ENCODE peak calls at places on chromosomes 2 and 18, in ten cellular contexts. W, P, V, F, Y, D, R, L, S and Z are unnamed samples.

GRCh38 chr2:55231546-55232083 is 478 bp downstream of the CLHC1 start:
- DNase-seq in W (no peak), P (no peak), V (no peak), F (no peak), Y (no peak), D (no peak), R (no peak), L (no peak), S (peak), Z (no peak)

GRCh38 chr18:12417687-12418086 is 10.0 kb downstream of the PRELID3A start:
- DNase-seq in W (no peak), P (no peak), V (no peak), F (no peak), Y (no peak), D (no peak), R (no peak), L (no peak), S (no peak), Z (no peak)

GRCh38 chr2:207331674-207332073 is 165.9 kb upstream of the KLF7 start:
- DNase-seq in W (no peak), P (no peak), V (no peak), F (no peak), Y (no peak), D (no peak), R (no peak), L (no peak), S (no peak), Z (no peak)

GRCh38 chr2:112690853-112691390 is 29.9 kb upstream of the NT5DC4 start:
- DNase-seq in W (peak), P (peak), V (peak), F (peak), Y (peak), D (peak), R (peak), L (peak), S (peak), Z (no peak)

GRCh38 chr2:127176371-127177311 is 43.5 kb downstream of the CYP27C1 start:
- DNase-seq in W (no peak), P (no peak), V (no peak), F (no peak), Y (no peak), D (peak), R (no peak), L (peak), S (peak), Z (no peak)

GRCh38 chr2:29223851-29224692 is 108.9 kb downstream of the CLIP4 start:
- DNase-seq in W (no peak), P (no peak), V (no peak), F (no peak), Y (no peak), D (no peak), R (no peak), L (peak), S (peak), Z (no peak)

GRCh38 chr2:234986346-234986745 is 34.5 kb downstream of the SH3BP4 start:
- DNase-seq in W (no peak), P (no peak), V (no peak), F (no peak), Y (no peak), D (no peak), R (no peak), L (no peak), S (no peak), Z (no peak)

GRCh38 chr2:232316382-232317190 is 62.0 kb upstream of the ALPP start:
- DNase-seq in W (no peak), P (no peak), V (no peak), F (no peak), Y (no peak), D (no peak), R (no peak), L (no peak), S (no peak), Z (no peak)

GRCh38 chr2:195961873-195962272 is 106.8 kb downstream of the DNAH7 start:
- DNase-seq in W (no peak), P (peak), V (no peak), F (no peak), Y (no peak), D (no peak), R (no peak), L (no peak), S (no peak), Z (no peak)

GRCh38 chr2:221109552-221109951 is 462.6 kb downstream of the EPHA4 start:
- DNase-seq in W (no peak), P (no peak), V (no peak), F (no peak), Y (no peak), D (no peak), R (no peak), L (no peak), S (peak), Z (no peak)

GRCh38 chr2:171475979-171476378 is 42.0 kb downstream of the DCAF17 start:
- DNase-seq in W (no peak), P (no peak), V (no peak), F (no peak), Y (no peak), D (no peak), R (no peak), L (no peak), S (no peak), Z (no peak)

GRCh38 chr2:148814853-148815419 is 60.1 kb upstream of the KIF5C start:
- DNase-seq in W (no peak), P (no peak), V (no peak), F (no peak), Y (no peak), D (no peak), R (no peak), L (no peak), S (no peak), Z (no peak)

GRCh38 chr2:234015861-234016260 is 34.6 kb upstream of the SPP2 start:
- DNase-seq in W (no peak), P (no peak), V (no peak), F (no peak), Y (no peak), D (no peak), R (no peak), L (no peak), S (no peak), Z (no peak)

GRCh38 chr2:54084600-54084999 is 30.8 kb upstream of the ACYP2 start:
- DNase-seq in W (no peak), P (no peak), V (no peak), F (no peak), Y (no peak), D (no peak), R (no peak), L (no peak), S (no peak), Z (no peak)

GRCh38 chr2:113992090-113992489 is 102.2 kb downstream of the ACTR3 start:
- DNase-seq in W (no peak), P (no peak), V (no peak), F (no peak), Y (no peak), D (no peak), R (no peak), L (no peak), S (no peak), Z (no peak)

GRCh38 chr2:128530025-128530573 is 211.4 kb upstream of the HS6ST1 start:
- DNase-seq in W (no peak), P (no peak), V (no peak), F (no peak), Y (no peak), D (no peak), R (no peak), L (no peak), S (no peak), Z (no peak)

GRCh38 chr2:172239944-172240590 is 137.4 kb upstream of the DLX2 start:
- DNase-seq in W (no peak), P (no peak), V (no peak), F (no peak), Y (no peak), D (no peak), R (no peak), L (no peak), S (no peak), Z (no peak)

GRCh38 chr2:234071664-234072063 is 21.2 kb downstream of the SPP2 start:
- DNase-seq in W (no peak), P (no peak), V (no peak), F (no peak), Y (no peak), D (no peak), R (no peak), L (no peak), S (no peak), Z (no peak)

GRCh38 chr2:27680571-27680970 is 16.9 kb downstream of the SLC4A1AP start:
- DNase-seq in W (no peak), P (no peak), V (no peak), F (no peak), Y (no peak), D (no peak), R (no peak), L (no peak), S (no peak), Z (no peak)

GRCh38 chr2:118832071-118832790 is 15.2 kb downstream of the EN1 start:
- DNase-seq in W (no peak), P (no peak), V (no peak), F (no peak), Y (no peak), D (no peak), R (no peak), L (no peak), S (no peak), Z (no peak)

GRCh38 chr2:53353372-53354111 is 414.1 kb upstream of the CHAC2 start:
- DNase-seq in W (no peak), P (no peak), V (no peak), F (no peak), Y (no peak), D (no peak), R (no peak), L (no peak), S (peak), Z (no peak)

GRCh38 chr2:43300781-43301586 is 74.6 kb upstream of the ZFP36L2 start:
- DNase-seq in W (no peak), P (no peak), V (no peak), F (no peak), Y (no peak), D (no peak), R (no peak), L (no peak), S (no peak), Z (no peak)

GRCh38 chr2:100640329-100641114 is 77.7 kb downstream of the PDCL3 start:
- DNase-seq in W (no peak), P (no peak), V (no peak), F (no peak), Y (no peak), D (no peak), R (no peak), L (no peak), S (no peak), Z (no peak)

GRCh38 chr2:2142350-2142749 is 188.7 kb downstream of the MYT1L start:
- DNase-seq in W (no peak), P (no peak), V (no peak), F (no peak), Y (no peak), D (no peak), R (no peak), L (no peak), S (no peak), Z (no peak)

GRCh38 chr18:74410441-74410992 is 46.6 kb downstream of the DIPK1C start:
- DNase-seq in W (no peak), P (no peak), V (no peak), F (no peak), Y (no peak), D (no peak), R (no peak), L (no peak), S (no peak), Z (no peak)

GRCh38 chr2:232473467-232473890 is 14.2 kb downstream of the ECEL1 start:
- DNase-seq in W (no peak), P (no peak), V (peak), F (no peak), Y (no peak), D (no peak), R (no peak), L (no peak), S (no peak), Z (no peak)

GRCh38 chr2:145006957-145007672 is 487.2 kb upstream of the ZEB2 start:
- DNase-seq in W (no peak), P (no peak), V (no peak), F (no peak), Y (no peak), D (no peak), R (no peak), L (peak), S (peak), Z (no peak)

GRCh38 chr2:183998797-183999190 is 599.5 kb upstream of the ZNF804A start:
- DNase-seq in W (no peak), P (no peak), V (no peak), F (no peak), Y (no peak), D (no peak), R (no peak), L (no peak), S (no peak), Z (no peak)

GRCh38 chr2:224882291-224883171 is 159.7 kb downstream of the DOCK10 start:
- DNase-seq in W (no peak), P (no peak), V (no peak), F (no peak), Y (no peak), D (no peak), R (no peak), L (no peak), S (peak), Z (no peak)

GRCh38 chr2:102478686-102479470 is 5.9 kb downstream of the SLC9A4 start:
- DNase-seq in W (no peak), P (no peak), V (no peak), F (no peak), Y (no peak), D (no peak), R (no peak), L (no peak), S (no peak), Z (no peak)

GRCh38 chr2:54704688-54705605 is 18.5 kb upstream of the EML6 start:
- DNase-seq in W (peak), P (peak), V (peak), F (no peak), Y (no peak), D (no peak), R (no peak), L (no peak), S (no peak), Z (no peak)

GRCh38 chr2:167890739-167891138 is 356.7 kb downstream of the STK39 start:
- DNase-seq in W (no peak), P (no peak), V (no peak), F (no peak), Y (no peak), D (no peak), R (no peak), L (no peak), S (no peak), Z (no peak)

GRCh38 chr2:240296104-240296406 is 139.4 kb upstream of the GPC1 start:
- DNase-seq in W (no peak), P (no peak), V (no peak), F (no peak), Y (no peak), D (no peak), R (no peak), L (peak), S (no peak), Z (no peak)

GRCh38 chr18:55839350-55839749 is 251.4 kb upstream of the TCF4 start:
- DNase-seq in W (no peak), P (no peak), V (no peak), F (no peak), Y (no peak), D (no peak), R (no peak), L (no peak), S (no peak), Z (no peak)

GRCh38 chr2:113212245-113213060 is 38.7 kb downstream of the PSD4 start:
- DNase-seq in W (no peak), P (no peak), V (no peak), F (no peak), Y (no peak), D (no peak), R (no peak), L (peak), S (peak), Z (no peak)

GRCh38 chr2:163774862-163775261 is 39.1 kb upstream of the FIGN start:
- DNase-seq in W (no peak), P (no peak), V (no peak), F (no peak), Y (no peak), D (no peak), R (no peak), L (no peak), S (peak), Z (no peak)

GRCh38 chr2:44358498-44358897 is 2.8 kb downstream of the PREPL start:
- DNase-seq in W (no peak), P (peak), V (no peak), F (no peak), Y (no peak), D (no peak), R (peak), L (no peak), S (peak), Z (no peak)

GRCh38 chr18:74745658-74746403 is 148.2 kb downstream of the ZNF407 start:
- DNase-seq in W (no peak), P (no peak), V (no peak), F (no peak), Y (no peak), D (no peak), R (no peak), L (no peak), S (peak), Z (no peak)

GRCh38 chr2:229196448-229196847 is 74.6 kb downstream of the PID1 start:
- DNase-seq in W (no peak), P (no peak), V (no peak), F (no peak), Y (no peak), D (no peak), R (no peak), L (no peak), S (no peak), Z (no peak)